ENCODE peak calls at places on chromosomes 13 and 19, in eight cellular contexts. S is HFFc6, X is brain microvascular endothelial cell, A is mucosa of descending colon, I is tibial nerve, B is cardiac muscle cell, C is WTC11, K is omental fat pad. D is an unnamed sample.

GRCh38 chr13:38866649-38867048 is 124.0 kb downstream of the STOML3 start:
- DNase-seq in S (no peak), X (no peak), A (no peak), I (no peak), B (no peak), C (no peak), K (no peak), D (no peak)

GRCh38 chr13:100646030-100646673 is 28.4 kb downstream of the TMTC4 start:
- DNase-seq in S (no peak), X (peak), A (no peak), I (no peak), B (peak), C (peak), K (no peak), D (peak)

GRCh38 chr13:30750036-30750435 is 14.7 kb downstream of the ALOX5AP start:
- DNase-seq in S (no peak), X (no peak), A (no peak), I (no peak), B (no peak), C (no peak), K (no peak), D (no peak)

GRCh38 chr13:39016087-39016486 is 21.8 kb downstream of the PROSER1 start:
- DNase-seq in S (no peak), X (no peak), A (no peak), I (no peak), B (no peak), C (no peak), K (no peak), D (no peak)

GRCh38 chr13:38752726-38753125 is 65.8 kb downstream of the FREM2 start:
- DNase-seq in S (no peak), X (no peak), A (no peak), I (no peak), B (no peak), C (no peak), K (no peak), D (no peak)

GRCh38 chr13:26041476-26041875 is 10.3 kb downstream of the SHISA2 start:
- DNase-seq in S (no peak), X (no peak), A (no peak), I (no peak), B (no peak), C (no peak), K (no peak), D (no peak)

GRCh38 chr19:46602392-46603194 is 1.5 kb downstream of the CALM3 start:
- DNase-seq in S (no peak), X (no peak), A (peak), I (no peak), B (no peak), C (no peak), K (no peak), D (no peak)

GRCh38 chr19:45200614-45201013 is 22.0 kb downstream of the BLOC1S3 start:
- DNase-seq in S (peak), X (peak), A (no peak), I (no peak), B (peak), C (peak), K (no peak), D (peak)

GRCh38 chr13:100544866-100545683 is 43.5 kb downstream of the GGACT start:
- DNase-seq in S (no peak), X (peak), A (no peak), I (no peak), B (no peak), C (no peak), K (no peak), D (no peak)

GRCh38 chr13:34591801-34592454 is 350.1 kb upstream of the NBEA start:
- DNase-seq in S (no peak), X (no peak), A (no peak), I (no peak), B (no peak), C (no peak), K (no peak), D (no peak)

GRCh38 chr19:2557093-2557440 is 81.1 kb downstream of the GADD45B start:
- DNase-seq in S (no peak), X (no peak), A (peak), I (no peak), B (no peak), C (no peak), K (no peak), D (no peak)

GRCh38 chr13:27915301-27916207 is 4.2 kb upstream of the PDX1 start:
- DNase-seq in S (no peak), X (no peak), A (no peak), I (no peak), B (no peak), C (no peak), K (no peak), D (no peak)

GRCh38 chr19:5186293-5187050 is 154.1 kb downstream of the PTPRS start:
- DNase-seq in S (peak), X (peak), A (no peak), I (no peak), B (no peak), C (no peak), K (no peak), D (no peak)

GRCh38 chr13:23668557-23668956 is 98.3 kb downstream of the TNFRSF19 start:
- DNase-seq in S (no peak), X (no peak), A (no peak), I (no peak), B (no peak), C (no peak), K (no peak), D (no peak)

GRCh38 chr13:32048816-32049215 is 17.2 kb downstream of the FRY start:
- DNase-seq in S (no peak), X (no peak), A (no peak), I (no peak), B (no peak), C (no peak), K (no peak), D (no peak)

GRCh38 chr19:43928820-43929219 is 6.3 kb downstream of the ZNF45 start:
- DNase-seq in S (no peak), X (no peak), A (no peak), I (no peak), B (no peak), C (no peak), K (no peak), D (no peak)

GRCh38 chr19:45211751-45212381 is 33.3 kb downstream of the BLOC1S3 start:
- DNase-seq in S (no peak), X (no peak), A (no peak), I (peak), B (no peak), C (no peak), K (no peak), D (peak)

GRCh38 chr13:69226427-69226826 is 881.2 kb upstream of the ATXN8OS start:
- DNase-seq in S (no peak), X (no peak), A (no peak), I (no peak), B (no peak), C (no peak), K (no peak), D (no peak)

GRCh38 chr13:40517486-40518311 is 148.7 kb downstream of the FOXO1 start:
- DNase-seq in S (no peak), X (no peak), A (no peak), I (no peak), B (no peak), C (no peak), K (no peak), D (no peak)

GRCh38 chr19:43799502-43800142 is 2.6 kb downstream of the LYPD5 start:
- DNase-seq in S (no peak), X (no peak), A (peak), I (no peak), B (no peak), C (no peak), K (no peak), D (no peak)

GRCh38 chr19:37698216-37698615 is 21.3 kb downstream of the ZNF607 start:
- DNase-seq in S (no peak), X (peak), A (no peak), I (no peak), B (no peak), C (no peak), K (no peak), D (no peak)

GRCh38 chr13:113162783-113163685 is 4.6 kb downstream of the PROZ start:
- DNase-seq in S (no peak), X (no peak), A (no peak), I (no peak), B (no peak), C (no peak), K (no peak), D (no peak)

GRCh38 chr13:37144661-37145060 is 39.2 kb upstream of the CSNK1A1L start:
- DNase-seq in S (peak), X (peak), A (no peak), I (no peak), B (no peak), C (no peak), K (no peak), D (no peak)

GRCh38 chr19:35712529-35712909 is 5.3 kb upstream of the KMT2B start:
- DNase-seq in S (no peak), X (no peak), A (no peak), I (no peak), B (no peak), C (no peak), K (no peak), D (no peak)

GRCh38 chr19:32676895-32677359 is 1.3 kb downstream of the RGS9BP start:
- DNase-seq in S (no peak), X (no peak), A (no peak), I (no peak), B (no peak), C (peak), K (no peak), D (no peak)

GRCh38 chr19:947090-947706 is 21.4 kb downstream of the ARID3A start:
- DNase-seq in S (no peak), X (no peak), A (no peak), I (no peak), B (no peak), C (no peak), K (no peak), D (no peak)

GRCh38 chr19:35790981-35791813 is 15.8 kb downstream of the ARHGAP33 start:
- DNase-seq in S (no peak), X (no peak), A (no peak), I (no peak), B (no peak), C (no peak), K (no peak), D (no peak)

GRCh38 chr19:44776402-44777096 is 1.1 kb upstream of the CBLC start:
- DNase-seq in S (no peak), X (no peak), A (peak), I (no peak), B (no peak), C (peak), K (no peak), D (peak)

DNA sequence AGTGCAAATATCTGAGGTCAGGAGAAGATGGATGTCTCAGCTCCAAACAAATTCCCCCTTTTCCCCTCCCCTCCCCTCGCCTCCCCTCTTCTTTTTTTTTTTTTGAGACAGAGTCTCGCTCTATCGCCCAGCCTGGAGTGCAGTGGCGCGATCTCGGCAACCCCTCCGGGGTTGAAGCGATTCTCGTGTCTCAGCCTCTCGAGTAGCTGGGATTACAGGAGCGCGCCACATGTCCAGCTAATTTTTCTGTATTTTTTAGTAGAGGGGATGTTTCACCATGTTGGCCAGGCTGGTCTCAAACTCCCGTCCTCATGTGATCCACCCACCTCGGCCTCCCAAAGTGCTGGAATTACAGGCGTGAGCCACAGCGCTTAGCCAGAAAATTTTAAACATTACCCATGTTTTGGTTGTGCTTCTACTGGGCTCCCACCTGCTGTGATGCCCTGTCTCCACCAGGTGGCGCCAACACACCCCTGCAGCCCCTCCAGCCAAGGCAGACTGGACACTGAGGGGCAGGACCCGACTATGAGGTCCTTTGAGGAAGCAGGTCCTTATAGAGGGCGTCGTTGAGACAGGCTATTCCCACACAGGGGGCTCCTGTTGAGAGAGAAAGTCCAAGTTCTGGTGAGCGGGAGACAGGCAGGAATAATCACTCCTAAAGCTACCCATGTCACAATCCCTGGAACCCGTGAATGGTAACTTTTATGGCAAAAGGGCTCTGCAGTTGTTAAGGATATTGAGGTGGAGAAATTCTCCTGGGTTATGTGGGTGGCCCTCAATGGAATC is 6.3 kb downstream of the ERICH4 start:
- DNase-seq in S (peak), X (peak), A (peak), I (peak), B (peak), C (peak), K (peak), D (peak)
- TF ChIP-seq CTCF in S (peak), X (peak), A (peak), I (peak), B (peak), C (peak), K (peak), D (peak)

DNA sequence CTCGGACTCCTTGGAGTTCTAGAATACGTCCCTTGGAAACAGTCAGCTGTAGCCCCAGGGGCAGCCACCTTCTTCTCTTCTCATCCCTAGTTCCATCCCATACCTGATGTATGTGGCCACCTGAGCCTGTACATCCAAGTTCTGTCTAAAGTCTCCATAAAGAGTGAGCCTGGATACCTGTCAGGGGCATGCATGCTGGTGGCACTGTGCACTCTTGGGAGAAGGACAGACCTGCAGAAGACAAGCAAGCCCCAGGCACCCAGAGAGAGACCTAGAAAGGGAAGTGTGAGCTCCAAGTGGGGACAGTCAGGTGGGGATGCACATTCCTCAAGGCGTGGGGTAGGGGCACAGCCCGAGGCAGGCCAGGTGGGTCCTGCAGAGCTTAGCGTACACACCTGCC is 21.4 kb downstream of the SIAH3 start:
- DNase-seq in S (no peak), X (no peak), A (no peak), I (no peak), B (no peak), C (no peak), K (no peak), D (no peak)
- TF ChIP-seq CTCF in S (no peak), X (no peak), A (no peak), I (no peak), B (no peak), C (no peak), K (no peak), D (no peak)

DNA sequence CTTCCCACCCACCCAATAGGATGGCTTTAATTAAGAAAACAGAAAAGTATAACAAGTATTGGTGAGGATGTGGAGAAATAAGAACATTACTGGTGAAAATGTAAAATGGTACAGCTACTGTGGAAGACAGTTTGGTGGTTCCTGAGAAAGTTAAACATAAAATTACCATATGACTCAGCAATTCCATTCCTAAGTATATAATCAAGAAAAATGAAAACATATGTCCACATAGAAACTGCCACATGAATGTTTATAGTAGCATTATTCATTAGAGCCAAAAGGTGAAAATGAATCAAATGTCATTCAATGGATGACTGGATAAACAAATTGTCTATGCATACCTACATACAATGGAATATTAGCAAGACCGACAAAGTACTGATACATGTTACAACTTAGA is 16.9 kb downstream of the DZIP1 start:
- DNase-seq in S (peak), X (no peak), A (no peak), I (no peak), B (no peak), C (no peak), K (no peak), D (no peak)
- TF ChIP-seq CTCF in S (no peak), X (no peak), A (no peak), I (no peak), B (no peak), C (no peak), K (no peak), D (no peak)

DNA sequence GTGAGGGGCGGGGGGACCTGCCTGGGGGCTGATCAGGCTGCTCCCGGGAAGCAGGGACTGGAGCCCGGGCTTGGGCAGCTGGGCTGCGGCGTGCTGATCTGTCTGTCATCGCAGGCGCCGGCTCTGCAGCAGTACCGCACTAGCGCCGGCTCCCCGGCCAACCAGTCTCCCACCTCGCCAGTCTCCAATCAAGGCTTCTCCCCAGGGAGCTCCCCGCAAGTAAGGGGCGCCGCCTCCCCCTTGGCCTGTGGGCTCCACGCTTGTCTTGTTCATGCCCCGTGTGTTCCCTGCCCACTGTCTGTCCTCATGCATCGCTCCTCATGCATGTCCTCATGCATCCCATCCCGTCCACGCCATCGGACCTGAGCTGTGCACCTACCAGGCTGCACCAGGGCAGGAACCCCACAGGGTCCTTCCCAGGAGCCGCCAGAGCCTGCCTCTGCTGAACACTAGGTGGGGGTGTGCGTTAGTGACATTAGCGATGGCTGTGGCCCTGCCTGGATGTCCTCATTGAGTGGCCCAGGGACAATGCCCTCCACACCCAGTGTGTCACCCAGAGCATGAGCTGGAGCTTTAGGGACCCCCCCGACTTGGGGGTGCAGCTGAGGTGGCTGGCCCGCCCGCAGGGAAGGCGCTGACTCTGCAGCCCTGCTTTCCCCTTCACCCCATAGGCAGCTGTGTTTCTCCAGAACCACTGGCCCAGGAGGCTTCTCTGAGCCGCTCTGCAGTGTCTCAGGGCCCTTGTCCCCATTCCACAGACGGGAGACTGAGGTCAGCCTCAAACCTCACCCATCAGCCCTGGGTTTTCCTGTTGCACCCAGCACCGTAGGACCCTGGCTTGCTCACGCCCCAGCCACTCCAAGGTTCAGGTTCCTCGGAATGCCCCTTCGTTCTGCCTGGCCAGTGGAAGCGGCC is 19.5 kb downstream of the COMP start:
- DNase-seq in S (no peak), X (no peak), A (no peak), I (no peak), B (peak), C (peak), K (no peak), D (no peak)
- TF ChIP-seq CTCF in S (peak), X (peak), A (no peak), I (no peak), B (peak), C (no peak), K (no peak), D (no peak)

GRCh38 chr13:89361909-89362308 is 1690.7 kb downstream of the SLITRK5 start:
- DNase-seq in S (no peak), X (no peak), A (no peak), I (no peak), B (no peak), C (no peak), K (no peak), D (no peak)
- TF ChIP-seq CTCF in S (no peak), X (peak), A (no peak), I (no peak), B (peak), C (no peak), K (no peak), D (no peak)

GRCh38 chr13:94947392-94947791 is 235.0 kb upstream of the SOX21 start:
- DNase-seq in S (no peak), X (no peak), A (no peak), I (no peak), B (no peak), C (no peak), K (no peak), D (no peak)

GRCh38 chr13:94947965-94948371 is 235.6 kb upstream of the SOX21 start:
- DNase-seq in S (no peak), X (no peak), A (no peak), I (no peak), B (no peak), C (no peak), K (no peak), D (no peak)

GRCh38 chr13:94952787-94953186 is 240.4 kb upstream of the SOX21 start:
- DNase-seq in S (no peak), X (no peak), A (no peak), I (no peak), B (no peak), C (no peak), K (no peak), D (no peak)

GRCh38 chr13:94950303-94950702 is 238.0 kb upstream of the SOX21 start:
- DNase-seq in S (no peak), X (peak), A (no peak), I (no peak), B (no peak), C (no peak), K (no peak), D (no peak)
- TF ChIP-seq CTCF in S (peak), X (peak), A (no peak), I (no peak), B (peak), C (no peak), K (no peak), D (no peak)

GRCh38 chr13:48504606-48505369 is 28.1 kb downstream of the RCBTB2 start:
- DNase-seq in S (no peak), X (no peak), A (no peak), I (no peak), B (no peak), C (no peak), K (no peak), D (no peak)
- TF ChIP-seq CTCF in S (no peak), X (no peak), A (no peak), I (no peak), B (no peak), C (no peak), K (no peak), D (no peak)

GRCh38 chr19:53809518-53810186 is 14.5 kb downstream of the NLRP12 start:
- DNase-seq in S (no peak), X (no peak), A (no peak), I (no peak), B (no peak), C (peak), K (no peak), D (no peak)
- TF ChIP-seq CTCF in S (peak), X (peak), A (no peak), I (no peak), B (peak), C (peak), K (no peak), D (no peak)

GRCh38 chr19:39413903-39414608 is 1.6 kb downstream of the PLEKHG2 start:
- DNase-seq in S (no peak), X (no peak), A (no peak), I (no peak), B (peak), C (no peak), K (no peak), D (peak)
- TF ChIP-seq CTCF in S (peak), X (peak), A (no peak), I (no peak), B (peak), C (no peak), K (no peak), D (peak)

DNA sequence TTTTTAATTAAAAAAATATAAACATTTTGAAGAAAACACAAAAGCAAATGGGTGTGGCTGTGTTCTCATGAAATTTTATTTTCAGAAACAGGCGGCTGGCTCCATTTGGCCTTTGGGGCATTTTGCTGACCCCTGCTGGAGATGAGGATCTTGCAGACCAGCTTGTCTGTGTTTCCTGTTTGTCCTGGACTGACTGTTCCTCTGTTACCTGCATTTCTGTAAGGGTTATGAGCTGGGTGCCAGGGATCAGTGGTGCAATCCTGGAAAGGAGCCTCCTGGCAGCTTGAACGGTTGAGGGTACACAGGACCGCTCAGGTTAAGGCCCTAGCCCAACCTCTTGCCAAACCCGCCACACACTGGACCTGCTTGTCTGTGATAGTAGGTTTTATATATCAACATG is 49.9 kb downstream of the ZNF787 start:
- DNase-seq in S (no peak), X (no peak), A (no peak), I (no peak), B (no peak), C (no peak), K (no peak), D (peak)
- TF ChIP-seq CTCF in S (peak), X (peak), A (no peak), I (no peak), B (peak), C (no peak), K (no peak), D (peak)

D was measured in Calu3.